ENCODE peak calls at places on chromosome 10, in seven cellular contexts. E, C, Q, H, M, X and A are unnamed samples.

GRCh38 chr10:96089116-96089515 is 41.0 kb upstream of the ZNF518A start:
- DNase-seq in Q (no peak), M (no peak), C (no peak), E (no peak), X (no peak), H (no peak), A (no peak)

GRCh38 chr10:103578782-103579382 is 85.4 kb downstream of the NEURL1 start:
- DNase-seq in H (no peak), C (peak), E (no peak), Q (no peak), M (no peak), X (no peak), A (no peak)

GRCh38 chr10:4186849-4187248 is 401.8 kb upstream of the KLF6 start:
- DNase-seq in C (no peak), X (no peak), Q (no peak), M (no peak), E (no peak), H (no peak), A (no peak)

GRCh38 chr10:80444646-80445319 is 9.3 kb upstream of the TSPAN14 start:
- DNase-seq in M (peak), X (peak), E (peak), C (peak), H (peak), Q (no peak), A (peak)

GRCh38 chr10:61284222-61284890 is 168.8 kb downstream of the TMEM26 start:
- DNase-seq in Q (peak), M (no peak), E (peak), C (peak), H (peak), X (peak), A (peak)

GRCh38 chr10:133163889-133164815 is 4.1 kb downstream of the KNDC1 start:
- DNase-seq in C (no peak), Q (no peak), M (peak), X (no peak), H (no peak), E (no peak), A (no peak)

GRCh38 chr10:124678566-124679240 is 65.5 kb downstream of the FAM53B start:
- DNase-seq in C (no peak), X (no peak), Q (no peak), H (no peak), E (no peak), M (no peak), A (no peak)

GRCh38 chr10:103563231-103564115 is 70.0 kb downstream of the NEURL1 start:
- DNase-seq in C (no peak), M (no peak), E (no peak), Q (no peak), X (no peak), H (no peak), A (no peak)

GRCh38 chr10:84310470-84310869 is 17.9 kb upstream of the CCSER2 start:
- DNase-seq in C (no peak), X (peak), E (peak), Q (no peak), H (peak), M (no peak), A (no peak)

GRCh38 chr10:117370205-117370604 is 5.0 kb downstream of the PDZD8 start:
- DNase-seq in C (no peak), M (no peak), Q (no peak), X (peak), E (peak), H (peak), A (peak)

GRCh38 chr10:24465899-24466615 is 257.1 kb downstream of the KIAA1217 start:
- DNase-seq in E (peak), H (peak), M (peak), X (peak), C (peak), Q (peak), A (peak)

GRCh38 chr10:129787557-129787956 is 176.5 kb downstream of the EBF3 start:
- DNase-seq in Q (no peak), X (no peak), H (no peak), M (no peak), E (no peak), C (no peak), A (no peak)

GRCh38 chr10:74145133-74145532 is 5.5 kb downstream of the AP3M1 start:
- DNase-seq in X (peak), Q (peak), C (peak), M (no peak), H (peak), E (peak), A (peak)

GRCh38 chr10:119811122-119811521 is 61.5 kb downstream of the MCMBP start:
- DNase-seq in C (no peak), M (no peak), Q (no peak), E (no peak), X (no peak), H (no peak), A (no peak)

GRCh38 chr10:2111936-2112335 is 374.6 kb upstream of the ADARB2 start:
- DNase-seq in E (no peak), H (no peak), X (peak), Q (no peak), C (peak), M (no peak), A (no peak)

GRCh38 chr10:110010076-110011069 is 2.6 kb downstream of the ADD3 start:
- DNase-seq in E (no peak), C (no peak), M (no peak), X (no peak), H (peak), Q (no peak), A (no peak)

GRCh38 chr10:60570941-60571340 is 181.3 kb upstream of the ANK3 start:
- DNase-seq in Q (no peak), H (no peak), C (no peak), M (no peak), E (no peak), X (no peak), A (no peak)

GRCh38 chr10:76082956-76083355 is 651.5 kb downstream of the LRMDA start:
- DNase-seq in C (no peak), Q (no peak), H (peak), M (no peak), E (peak), X (peak), A (peak)

GRCh38 chr10:132271458-132272011 is 36.2 kb downstream of the STK32C start:
- DNase-seq in E (no peak), Q (no peak), H (no peak), C (no peak), X (no peak), M (no peak), A (no peak)

GRCh38 chr10:5525581-5526271 is 965 bp downstream of the CALML3 start:
- DNase-seq in Q (no peak), M (no peak), E (peak), H (no peak), X (no peak), C (no peak), A (no peak)

GRCh38 chr10:85643839-85644525 is 722.6 kb downstream of the GRID1 start:
- DNase-seq in E (no peak), H (no peak), M (no peak), Q (no peak), C (peak), X (peak), A (no peak)

GRCh38 chr10:43824934-43825333 is 176.3 kb upstream of the ZNF32 start:
- DNase-seq in C (no peak), M (peak), Q (peak), E (peak), X (peak), H (peak), A (peak)

DNA sequence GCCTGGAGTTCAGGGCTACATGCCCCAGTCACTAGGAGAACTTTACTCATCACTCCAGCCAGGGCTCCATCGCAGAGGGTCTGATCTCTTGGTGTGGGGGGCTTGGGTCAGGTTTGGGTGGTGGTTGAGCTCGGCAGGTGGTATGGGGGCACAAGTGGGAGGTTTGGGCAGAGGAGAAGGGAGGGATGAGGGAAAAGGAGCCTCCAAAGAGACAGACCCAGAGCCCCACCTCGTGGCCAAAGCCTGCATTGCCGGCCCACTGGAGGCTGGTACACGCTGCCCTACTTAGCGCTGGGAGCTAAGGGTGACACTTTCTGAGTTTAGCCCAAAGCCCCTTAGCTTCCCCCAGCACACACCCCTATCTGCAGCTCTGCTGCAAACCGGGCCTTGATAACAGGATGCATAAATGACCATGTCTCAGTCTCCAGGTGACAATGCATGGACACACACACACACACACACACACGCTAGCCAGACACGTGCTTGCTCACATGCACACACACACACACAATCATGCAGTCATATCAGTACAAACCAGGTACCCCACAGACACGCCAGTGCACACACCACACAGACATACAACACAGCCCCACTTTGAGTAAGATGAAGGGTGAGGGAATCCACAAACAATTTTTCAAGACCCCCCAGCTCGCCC is 14.7 kb downstream of the LZTS2 start:
- DNase-seq in X (peak), M (peak), C (peak), E (peak), Q (no peak), H (peak), A (peak)
- TF ChIP-seq CTCF in X (peak), M (peak), C (peak), E (peak), Q (peak), H (peak), A (peak)

GRCh38 chr10:77508076-77508475 is 129.5 kb downstream of the KCNMA1 start:
- DNase-seq in E (no peak), M (no peak), X (no peak), C (no peak), H (no peak), Q (no peak), A (no peak)
- H3K4me3 ChIP-seq in E (no peak), M (no peak), X (no peak), C (no peak), H (no peak), Q (no peak), A (no peak)

GRCh38 chr10:9301554-9301953 is 1247.1 kb downstream of the GATA3 start:
- DNase-seq in X (no peak), C (no peak), Q (no peak), H (no peak), E (no peak), M (no peak), A (no peak)

GRCh38 chr10:9302142-9302746 is 1247.8 kb downstream of the GATA3 start:
- DNase-seq in C (peak), E (peak), X (peak), M (no peak), H (peak), Q (peak), A (peak)

GRCh38 chr10:9299966-9300365 is 1245.5 kb downstream of the GATA3 start:
- DNase-seq in E (no peak), Q (no peak), H (no peak), M (no peak), C (no peak), X (no peak), A (no peak)

GRCh38 chr10:9297580-9297979 is 1243.1 kb downstream of the GATA3 start:
- DNase-seq in E (no peak), H (no peak), X (no peak), M (no peak), C (no peak), Q (no peak), A (no peak)

GRCh38 chr10:9301148-9301547 is 1246.7 kb downstream of the GATA3 start:
- DNase-seq in Q (no peak), X (peak), E (no peak), C (no peak), M (no peak), H (no peak), A (no peak)
- TF ChIP-seq CTCF in Q (peak), X (peak), E (no peak), C (peak), M (no peak), H (peak), A (peak)

GRCh38 chr10:89001024-89001423 is 10.4 kb downstream of the FAS start:
- DNase-seq in H (no peak), X (no peak), M (no peak), C (no peak), Q (no peak), E (no peak), A (peak)
- H3K4me3 ChIP-seq in H (no peak), X (no peak), M (no peak), C (no peak), Q (no peak), E (no peak), A (peak)

DNA sequence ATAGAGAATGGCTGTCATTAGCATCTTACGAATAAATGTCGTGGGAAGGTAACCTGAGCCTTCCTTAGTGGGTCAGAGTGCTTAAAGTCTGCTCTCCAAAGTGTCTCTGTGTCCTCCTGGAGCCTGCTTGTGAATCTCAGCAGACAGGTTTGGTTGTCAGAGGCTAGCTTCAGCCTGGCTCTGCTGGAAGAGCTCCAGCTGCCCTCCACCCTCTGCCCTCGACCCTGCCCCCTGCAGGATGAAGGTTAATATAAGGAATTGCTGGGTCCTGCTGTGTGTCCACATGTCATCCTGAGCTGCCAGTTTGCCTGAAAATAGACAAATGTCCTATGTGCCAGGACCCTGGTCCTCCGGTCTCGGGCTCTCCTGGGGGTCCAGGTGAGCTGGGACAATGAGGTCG is 33.5 kb downstream of the FAM241B start:
- DNase-seq in E (no peak), M (no peak), X (no peak), H (no peak), C (no peak), Q (no peak), A (no peak)
- TF ChIP-seq CTCF in E (no peak), M (no peak), X (no peak), H (no peak), C (no peak), Q (no peak), A (no peak)

GRCh38 chr10:33334839-33335549 is 527 bp upstream of the NRP1 start:
- DNase-seq in H (peak), M (peak), Q (peak), C (peak), X (peak), E (peak), A (peak)
- H3K4me3 ChIP-seq in H (peak), M (peak), Q (peak), C (peak), X (peak), E (peak), A (peak)

GRCh38 chr10:49379596-49380410 is 16.1 kb downstream of the DRGX start:
- DNase-seq in E (no peak), X (no peak), H (no peak), Q (no peak), M (peak), C (no peak), A (no peak)
- TF ChIP-seq CTCF in E (peak), X (peak), H (peak), Q (peak), M (peak), C (no peak), A (peak)

DNA sequence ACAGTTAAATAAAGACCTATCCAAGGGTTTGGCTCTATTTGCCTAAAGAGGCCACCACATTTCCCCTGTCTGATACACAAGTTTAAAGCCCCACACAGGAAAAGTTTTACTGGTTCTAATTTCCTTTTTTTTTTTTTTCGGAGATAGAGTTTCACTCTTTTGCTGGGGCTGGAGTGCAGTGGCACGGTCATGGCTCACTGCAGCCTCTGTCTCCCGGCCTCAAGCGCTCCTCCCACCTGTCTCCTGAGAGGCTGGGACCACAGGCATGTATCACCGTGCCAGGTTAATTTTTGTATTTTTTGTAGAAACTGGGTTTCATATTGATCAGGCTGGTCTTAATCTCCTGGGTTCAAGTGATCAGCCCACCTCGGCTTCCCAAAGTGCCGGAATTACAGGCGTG is 53.3 kb upstream of the ASAH2 start:
- DNase-seq in C (no peak), Q (no peak), E (no peak), X (no peak), H (no peak), M (no peak), A (no peak)
- H3K4me3 ChIP-seq in C (no peak), Q (no peak), E (no peak), X (no peak), H (no peak), M (no peak), A (no peak)